ENCODE peak calls at places on chromosomes 1 and 21, in eight cellular contexts. T is adrenal gland, L is PC-3, X is A549, J is psoas muscle, K is heart left ventricle, Y is mammary epithelial cell, M is breast epithelium. C is an unnamed sample.

GRCh38 chr1:54355931-54356679 is 50.1 kb downstream of the SSBP3 start:
- DNase-seq in M (no peak), Y (no peak), K (no peak), J (no peak), T (no peak), L (no peak), X (no peak), C (no peak)

GRCh38 chr1:113042336-113043143 is 30.5 kb upstream of the LRIG2 start:
- DNase-seq in L (peak; percentile 90), M (peak; percentile 51), Y (peak; percentile 84), J (peak; percentile 71), X (peak; percentile 57), T (peak; percentile 70), K (peak; percentile 73), C (peak; percentile 87)

GRCh38 chr1:96979287-96979686 is 257.7 kb downstream of the PTBP2 start:
- DNase-seq in L (no peak), Y (no peak), T (no peak), X (no peak), M (no peak), K (no peak), J (no peak), C (no peak)

GRCh38 chr1:55718758-55719671 is 503.9 kb upstream of the USP24 start:
- DNase-seq in K (no peak), J (peak; percentile 68), T (peak; percentile 48), Y (peak; percentile 84), L (peak; percentile 93), X (peak; percentile 68), M (peak; percentile 54), C (peak; percentile 62)

GRCh38 chr1:26160527-26161407 is 1.9 kb downstream of the FAM110D start:
- DNase-seq in X (no peak), J (no peak), T (no peak), L (no peak), M (no peak), Y (no peak), K (no peak), C (peak; percentile 26)

GRCh38 chr1:156251527-156251926 is 3.7 kb upstream of the PAQR6 start:
- DNase-seq in Y (no peak), K (peak; percentile 41), J (no peak), M (no peak), T (no peak), L (no peak), X (no peak), C (no peak)

GRCh38 chr1:165063181-165063955 is 293.1 kb downstream of the LMX1A start:
- DNase-seq in K (no peak), M (no peak), Y (no peak), T (no peak), L (no peak), X (no peak), J (no peak), C (peak; percentile 55)

GRCh38 chr1:213989740-213990472 is 2.1 kb downstream of the PROX1 start:
- DNase-seq in X (no peak), M (peak; percentile 32), Y (no peak), T (no peak), J (no peak), L (no peak), K (no peak), C (no peak)

GRCh38 chr1:47424336-47424982 is 8.4 kb downstream of the FOXE3 start:
- DNase-seq in X (peak; percentile 63), L (peak; percentile 82), M (no peak), Y (peak; percentile 48), J (no peak), K (no peak), T (peak; percentile 30), C (peak; percentile 16)

GRCh38 chr1:168506204-168506819 is 37.5 kb downstream of the XCL2 start:
- DNase-seq in M (no peak), L (peak; percentile 97), J (no peak), X (no peak), Y (peak; percentile 82), T (no peak), K (no peak), C (no peak)

GRCh38 chr1:225933072-225933471 is 7.9 kb downstream of the LEFTY2 start:
- DNase-seq in X (peak; percentile 30), K (no peak), T (no peak), M (no peak), L (peak; percentile 89), J (no peak), Y (peak; percentile 76), C (no peak)

GRCh38 chr1:209416009-209416408 is 167.5 kb upstream of the CAMK1G start:
- DNase-seq in X (peak; percentile 29), L (peak; percentile 84), K (no peak), Y (peak; percentile 100), M (peak; percentile 90), J (no peak), T (no peak), C (no peak)

GRCh38 chr1:210360852-210361477 is 32.3 kb downstream of the HHAT start:
- DNase-seq in X (peak; percentile 45), T (no peak), L (peak; percentile 77), K (no peak), M (no peak), J (no peak), Y (peak; percentile 43), C (no peak)

GRCh38 chr1:62373221-62373620 is 54.0 kb upstream of the KANK4 start:
- DNase-seq in Y (no peak), L (no peak), J (no peak), K (no peak), X (no peak), T (no peak), M (no peak), C (no peak)

GRCh38 chr1:219555802-219556201 is 57.1 kb downstream of the ZC3H11B start:
- DNase-seq in J (no peak), X (peak; percentile 63), K (no peak), Y (peak; percentile 48), M (no peak), T (no peak), L (peak; percentile 96), C (no peak)

GRCh38 chr1:64745181-64745985 is 508 bp downstream of the RAVER2 start:
- DNase-seq in K (peak; percentile 21), Y (peak; percentile 52), L (peak; percentile 37), X (peak; percentile 37), J (peak; percentile 14), T (peak; percentile 60), M (no peak), C (peak; percentile 60)

GRCh38 chr21:45539796-45540600 is 2.2 kb downstream of the SLC19A1 start:
- DNase-seq in L (no peak), K (no peak), X (no peak), J (no peak), Y (no peak), M (no peak), T (peak; percentile 11), C (peak; percentile 35)

GRCh38 chr1:8429549-8430105 is 111.7 kb downstream of the SLC45A1 start:
- DNase-seq in X (no peak), K (no peak), L (no peak), Y (no peak), M (no peak), J (no peak), T (no peak), C (no peak)
- H3K4me1 ChIP-seq in X (peaks cover 5% of the 10 kb centered on the region), K (peaks cover 38% of the 10 kb centered on the region), L (peaks cover 6% of the 10 kb centered on the region), Y (no peaks in the 10 kb centered on the region), M (peaks cover 5% of the 10 kb centered on the region), J (peaks cover 56% of the 10 kb centered on the region), T (peaks cover 26% of the 10 kb centered on the region), C (peaks cover 13% of the 10 kb centered on the region)

DNA sequence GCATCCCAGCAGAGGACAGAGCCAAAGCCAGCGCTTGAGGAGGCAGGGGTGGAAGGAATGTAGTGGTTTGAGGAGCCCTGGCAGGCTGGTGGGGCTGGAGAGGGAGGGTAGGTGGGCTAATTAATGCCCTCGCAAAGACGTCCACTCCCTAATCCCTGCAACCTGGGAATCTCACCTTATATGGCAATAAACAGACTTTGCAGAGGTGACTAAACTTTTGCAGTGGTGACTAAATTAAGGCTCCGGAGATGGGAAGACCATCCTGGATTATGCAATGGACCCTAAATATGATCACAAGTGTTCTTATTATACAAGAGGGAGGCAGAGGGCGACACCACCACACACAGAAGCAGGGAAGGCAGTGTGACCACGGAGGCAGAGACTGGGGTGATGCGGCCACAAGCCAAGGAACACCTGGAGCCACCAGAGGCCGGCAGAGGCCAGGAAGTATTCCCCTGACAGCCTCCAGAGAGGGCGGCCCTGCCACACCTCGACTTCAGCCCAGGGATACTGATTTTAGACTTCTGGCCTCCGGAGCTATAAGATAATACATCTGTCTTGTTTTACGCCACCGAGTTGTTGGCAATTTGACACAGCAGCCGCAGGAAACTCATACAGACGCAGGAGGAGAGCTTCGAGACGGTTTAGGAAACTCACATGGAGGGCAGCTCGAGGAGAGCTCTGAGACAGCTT is 23.1 kb upstream of the NPPB start:
- DNase-seq in Y (no peak), J (no peak), M (no peak), X (peak; percentile 10), L (peak; percentile 10), K (no peak), T (no peak), C (no peak)
- H3K27ac ChIP-seq in Y (no peak overlapping the region), J (peak overlapping the region; percentile 46), M (no peak overlapping the region), X (no peak overlapping the region), L (no peak overlapping the region), K (peak overlapping the region; percentile 75), T (no peak overlapping the region), C (peak overlapping the region; percentile 91)

GRCh38 chr1:125085720-125086591 is 3901.2 kb downstream of the SRGAP2C start:
- DNase-seq in Y (no peak), T (no peak), K (no peak), L (no peak), M (no peak), J (no peak), X (no peak), C (no peak)

DNA sequence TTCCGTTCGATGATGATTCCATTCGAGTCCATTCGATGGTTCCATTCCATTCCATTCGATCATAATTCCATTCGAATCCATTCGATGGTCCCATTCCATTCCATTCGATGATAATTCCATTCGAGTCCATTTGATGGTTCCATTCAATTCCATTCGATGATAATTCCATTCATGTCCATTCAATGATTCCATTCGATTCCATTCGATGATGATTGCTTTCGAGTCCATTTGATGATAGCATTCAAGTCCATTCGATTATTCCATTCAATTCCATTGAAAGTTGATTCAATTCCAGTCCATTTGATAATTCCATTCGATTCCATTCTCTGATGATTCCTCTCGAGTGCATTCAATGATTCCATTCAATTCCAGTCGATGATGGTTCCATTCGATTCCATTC is 3895.3 kb downstream of the SRGAP2C start:
- DNase-seq in L (no peak), M (no peak), J (no peak), X (no peak), K (no peak), Y (no peak), T (no peak), C (no peak)
- H3K9me3 ChIP-seq in L (peaks cover 56% of the 10 kb centered on the region), M (peaks cover 76% of the 10 kb centered on the region), J (peaks cover 54% of the 10 kb centered on the region), X (peaks cover 9% of the 10 kb centered on the region), K (peaks cover 79% of the 10 kb centered on the region), Y (peaks cover 53% of the 10 kb centered on the region), T (no peaks in the 10 kb centered on the region), C (peaks cover 2% of the 10 kb centered on the region)

GRCh38 chr1:39153684-39154083 is 50.8 kb upstream of the MACF1 start:
- DNase-seq in L (no peak), M (no peak), K (no peak), T (no peak), X (no peak), J (no peak), Y (no peak), C (no peak)

GRCh38 chr1:39154553-39155361 is 49.7 kb upstream of the MACF1 start:
- DNase-seq in L (peak; percentile 62), Y (peak; percentile 78), X (peak; percentile 46), T (peak; percentile 57), J (peak; percentile 50), M (peak; percentile 63), K (peak; percentile 43), C (peak; percentile 36)

GRCh38 chr1:39150779-39151178 is 53.7 kb upstream of the MACF1 start:
- DNase-seq in K (no peak), J (no peak), X (no peak), Y (no peak), M (peak; percentile 60), L (no peak), T (no peak), C (no peak)

GRCh38 chr1:39151267-39151666 is 53.2 kb upstream of the MACF1 start:
- DNase-seq in T (no peak), J (no peak), M (no peak), K (no peak), L (no peak), Y (no peak), X (no peak), C (no peak)

GRCh38 chr1:39152923-39153322 is 51.6 kb upstream of the MACF1 start:
- DNase-seq in T (no peak), Y (no peak), K (no peak), L (no peak), X (no peak), J (no peak), M (no peak), C (no peak)
- H3K4me1 ChIP-seq in T (peaks cover 58% of the 10 kb centered on the region), Y (peaks cover 49% of the 10 kb centered on the region), K (peaks cover 66% of the 10 kb centered on the region), L (peaks cover 41% of the 10 kb centered on the region), X (peaks cover 47% of the 10 kb centered on the region), J (peaks cover 54% of the 10 kb centered on the region), M (peaks cover 3% of the 10 kb centered on the region), C (peaks cover 25% of the 10 kb centered on the region)